ENCODE peak calls at places on chromosomes 1 and 21, in four cellular contexts. L is NCI-H2107, U is KG1, Q is fibroblast of villous mesenchyme. N is an unnamed sample.

GRCh38 chr1:233349137-233349536 is 21.6 kb downstream of the MAP3K21 start:
- DNase-seq in U (no peak), L (no peak), Q (no peak), N (no peak)

GRCh38 chr1:203807211-203807610 is 11.8 kb downstream of the ZBED6 start:
- DNase-seq in L (no peak), Q (peak; percentile 96), U (no peak), N (no peak)

GRCh38 chr1:168319691-168320090 is 39.0 kb downstream of the TBX19 start:
- DNase-seq in U (no peak), Q (no peak), L (no peak), N (no peak)

GRCh38 chr1:156639601-156640101 is 2.3 kb upstream of the BCAN start:
- DNase-seq in U (no peak), L (no peak), Q (no peak), N (no peak)

GRCh38 chr1:84959294-84959693 is 37.6 kb downstream of the MCOLN2 start:
- DNase-seq in Q (peak; percentile 23), L (no peak), U (no peak), N (no peak)

GRCh38 chr1:154747841-154748766 is 122.0 kb downstream of the KCNN3 start:
- DNase-seq in L (peak; percentile 80), U (no peak), Q (no peak), N (no peak)

GRCh38 chr21:37047079-37047478 is 25.8 kb downstream of the PIGP start:
- DNase-seq in L (peak; percentile 75), U (no peak), Q (no peak), N (no peak)

GRCh38 chr1:224700915-224701531 is 84.9 kb downstream of the CNIH3 start:
- DNase-seq in U (peak; percentile 5), Q (peak; percentile 33), L (no peak), N (no peak)

GRCh38 chr21:25637846-25638245 is 1.2 kb upstream of the JAM2 start:
- DNase-seq in L (no peak), U (no peak), Q (peak; percentile 59), N (no peak)

GRCh38 chr1:51294566-51295184 is 35.7 kb downstream of the TTC39A start:
- DNase-seq in U (no peak), Q (no peak), L (no peak), N (no peak)

GRCh38 chr1:32138965-32139364 is 31.1 kb downstream of the KPNA6 start:
- DNase-seq in U (no peak), Q (peak; percentile 53), L (no peak), N (no peak)

GRCh38 chr21:46112731-46113215 is 14.9 kb downstream of the COL6A2 start:
- DNase-seq in U (no peak), L (no peak), Q (no peak), N (no peak)

GRCh38 chr1:2198571-2198970 is 4.0 kb upstream of the FAAP20 start:
- DNase-seq in L (no peak), U (no peak), Q (no peak), N (no peak)

GRCh38 chr1:160811147-160811546 is 15.2 kb downstream of the LY9 start:
- DNase-seq in Q (no peak), U (no peak), L (no peak), N (no peak)

GRCh38 chr1:53176452-53177344 is 19.9 kb upstream of the CPT2 start:
- DNase-seq in Q (peak; percentile 57), L (no peak), U (no peak), N (no peak)

GRCh38 chr1:65250826-65251225 is 58.5 kb upstream of the DNAJC6 start:
- DNase-seq in L (no peak), Q (peak; percentile 56), U (no peak), N (no peak)

GRCh38 chr1:209861242-209861641 is 33.5 kb downstream of the UTP25 start:
- DNase-seq in L (no peak), U (no peak), Q (no peak), N (no peak)

GRCh38 chr1:46133181-46133658 is 791 bp upstream of the PIK3R3 start:
- DNase-seq in L (peak; percentile 93), U (no peak), Q (no peak), N (no peak)

GRCh38 chr21:39144191-39144590 is 39.1 kb downstream of the PSMG1 start:
- DNase-seq in U (no peak), L (no peak), Q (no peak), N (no peak)

GRCh38 chr1:87130437-87130836 is 198.2 kb upstream of the LMO4 start:
- DNase-seq in Q (no peak), L (no peak), U (no peak), N (no peak)

GRCh38 chr1:11316701-11317100 is 43.7 kb downstream of the UBIAD1 start:
- DNase-seq in U (no peak), Q (no peak), L (no peak), N (no peak)

GRCh38 chr1:169513208-169513607 is 27.5 kb upstream of the SLC19A2 start:
- DNase-seq in L (no peak), Q (peak; percentile 22), U (no peak), N (no peak)